ENCODE peak calls at places on chromosomes 13 and 19, in seven cellular contexts. C is tibial artery; M is keratinocyte; J is pancreas; O is CD4-positive, CD25-positive, alpha-beta regulatory T cell; H is Panc1; Z is vagina. R is an unnamed sample. For H3K4me1, the result is how much of the 10 kb centered on the place peaks cover.

GRCh38 chr13:98300956-98301641 is 124.0 kb upstream of the RNF113B start:
- DNase-seq in C (no peak), M (no peak), J (no peak), O (no peak), H (peak), Z (no peak), R (no peak)

GRCh38 chr13:76889254-76889653 is 3.0 kb upstream of the KCTD12 start:
- DNase-seq in C (no peak), M (peak), J (no peak), O (no peak), H (no peak), Z (no peak), R (no peak)

GRCh38 chr13:41025518-41025917 is 6.4 kb upstream of the ELF1 start:
- DNase-seq in C (no peak), M (no peak), J (no peak), O (no peak), H (no peak), Z (no peak), R (no peak)

GRCh38 chr19:54100560-54100959 is at the start of gene OSCAR:
- DNase-seq in C (no peak), M (no peak), J (no peak), O (no peak), H (no peak), Z (no peak), R (no peak)

GRCh38 chr13:51643114-51643881 is 59.0 kb downstream of the WDFY2 start:
- DNase-seq in C (no peak), M (peak), J (no peak), O (peak), H (no peak), Z (no peak), R (no peak)

GRCh38 chr13:110233181-110233641 is 73.7 kb downstream of the COL4A1 start:
- DNase-seq in C (peak), M (no peak), J (no peak), O (no peak), H (no peak), Z (peak), R (no peak)

GRCh38 chr13:29441301-29441700 is 154.2 kb downstream of the SLC7A1 start:
- DNase-seq in C (no peak), M (no peak), J (no peak), O (no peak), H (no peak), Z (no peak), R (no peak)

GRCh38 chr13:112648966-112649690 is 40.7 kb upstream of the ATP11A start:
- DNase-seq in C (no peak), M (no peak), J (no peak), O (no peak), H (no peak), Z (no peak), R (no peak)

GRCh38 chr19:41299755-41300089 is 10.2 kb upstream of the CCDC97 start:
- DNase-seq in C (peak), M (no peak), J (no peak), O (no peak), H (no peak), Z (no peak), R (no peak)

GRCh38 chr19:40704491-40705361 is 12.0 kb downstream of the COQ8B start:
- DNase-seq in C (no peak), M (no peak), J (no peak), O (no peak), H (no peak), Z (no peak), R (no peak)

GRCh38 chr13:50378513-50378970 is 363.3 kb downstream of the KCNRG start:
- DNase-seq in C (no peak), M (no peak), J (no peak), O (no peak), H (no peak), Z (no peak), R (no peak)
- H3K27ac ChIP-seq in C (no peak), M (no peak), J (no peak), O (no peak), H (no peak), Z (no peak), R (no peak)

GRCh38 chr19:18176367-18177310 is 3.0 kb downstream of the IFI30 start:
- DNase-seq in C (no peak), M (no peak), J (no peak), O (no peak), H (no peak), Z (no peak), R (no peak)
- H3K4me3 ChIP-seq in C (no peak), M (no peak), J (no peak), O (no peak), H (no peak), Z (no peak), R (no peak)

GRCh38 chr19:46975011-46975917 is 44.4 kb upstream of the NPAS1 start:
- DNase-seq in C (no peak), M (no peak), J (no peak), O (no peak), H (no peak), Z (no peak), R (no peak)

GRCh38 chr19:46972301-46972700 is 47.3 kb upstream of the NPAS1 start:
- DNase-seq in C (no peak), M (no peak), J (no peak), O (no peak), H (no peak), Z (no peak), R (no peak)

GRCh38 chr19:46975918-46976782 is 43.5 kb upstream of the NPAS1 start:
- DNase-seq in C (peak), M (peak), J (peak), O (no peak), H (no peak), Z (peak), R (no peak)

GRCh38 chr19:46976845-46977320 is 42.8 kb upstream of the NPAS1 start:
- DNase-seq in C (peak), M (no peak), J (no peak), O (no peak), H (no peak), Z (no peak), R (no peak)

DNA sequence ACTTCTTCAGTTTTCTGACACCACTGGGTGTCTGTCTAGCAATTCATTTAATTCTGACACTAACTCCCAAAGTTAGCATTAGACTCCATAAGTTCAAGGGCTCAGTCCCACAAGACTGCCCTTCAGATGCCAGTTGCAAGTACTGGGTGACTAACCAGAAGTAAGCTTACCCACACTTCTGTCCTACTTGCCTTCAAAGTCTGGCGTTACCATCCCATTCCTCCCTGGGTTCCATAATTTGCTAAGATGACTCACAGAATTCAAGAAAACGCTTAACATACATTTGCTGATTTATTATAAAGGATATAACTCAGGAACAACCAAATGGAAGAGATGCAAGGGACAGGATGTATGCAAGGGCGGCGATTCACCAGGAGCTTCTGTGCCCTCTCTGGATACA is 45.5 kb upstream of the NPAS1 start:
- DNase-seq in C (no peak), M (no peak), J (no peak), O (no peak), H (no peak), Z (no peak), R (no peak)
- H3K4me1 ChIP-seq in C (half or more), M (under half), J (under half), O (under half), H (under half), Z (half or more), R (under half)

GRCh38 chr19:38653028-38653571 is 5.7 kb downstream of the ACTN4 start:
- DNase-seq in C (peak), M (no peak), J (peak), O (no peak), H (no peak), Z (no peak), R (no peak)
- H3K27ac ChIP-seq in C (peak), M (peak), J (peak), O (peak), H (peak), Z (peak), R (no peak)

DNA sequence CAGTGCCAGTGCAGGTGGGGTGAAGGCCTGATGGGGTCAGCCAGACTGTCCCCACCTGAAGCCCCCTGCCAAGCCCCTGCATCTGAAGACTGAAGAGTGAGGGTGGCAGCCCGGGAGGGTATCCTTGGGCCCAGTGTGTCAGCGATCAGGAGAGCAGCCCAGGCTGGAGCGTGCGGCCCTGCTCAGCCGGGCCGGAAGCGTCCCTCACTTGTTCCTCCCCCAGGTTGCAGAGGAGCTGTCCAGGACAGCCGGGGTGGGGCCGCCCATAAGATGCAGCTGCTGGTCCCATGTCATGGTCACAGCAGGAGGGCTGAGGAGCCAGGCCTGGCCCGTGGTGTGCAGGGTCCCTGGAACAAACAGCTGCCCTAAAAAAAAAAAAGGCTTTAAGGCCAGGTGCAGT is 55.4 kb downstream of the KDM4B start:
- DNase-seq in C (no peak), M (no peak), J (no peak), O (no peak), H (no peak), Z (no peak), R (no peak)
- H3K4me3 ChIP-seq in C (no peak), M (no peak), J (no peak), O (no peak), H (no peak), Z (no peak), R (no peak)

GRCh38 chr19:35021016-35021415 is 9.3 kb upstream of the SCN1B start:
- DNase-seq in C (no peak), M (no peak), J (no peak), O (no peak), H (no peak), Z (no peak), R (no peak)

GRCh38 chr19:35023428-35023827 is 6.8 kb upstream of the SCN1B start:
- DNase-seq in C (peak), M (no peak), J (no peak), O (no peak), H (no peak), Z (no peak), R (no peak)

GRCh38 chr19:35022460-35022859 is 7.8 kb upstream of the SCN1B start:
- DNase-seq in C (no peak), M (no peak), J (no peak), O (no peak), H (no peak), Z (no peak), R (no peak)

GRCh38 chr19:35019144-35019543 is 11.1 kb upstream of the SCN1B start:
- DNase-seq in C (no peak), M (no peak), J (no peak), O (no peak), H (no peak), Z (no peak), R (no peak)

GRCh38 chr19:35021596-35021995 is 8.7 kb upstream of the SCN1B start:
- DNase-seq in C (no peak), M (no peak), J (no peak), O (no peak), H (no peak), Z (no peak), R (no peak)
- H3K4me1 ChIP-seq in C (under half), M (under half), J (under half), O (under half), H (under half), Z (under half), R (under half)

GRCh38 chr19:5205388-5205787 is 135.2 kb downstream of the PTPRS start:
- DNase-seq in C (no peak), M (no peak), J (no peak), O (peak), H (no peak), Z (no peak), R (no peak)
- H3K27ac ChIP-seq in C (no peak), M (no peak), J (no peak), O (no peak), H (no peak), Z (no peak), R (no peak)